ENCODE peak calls at places on chromosomes 7 and 10, in five cellular contexts. One of them, this sample, is unnamed.

GRCh38 chr10:132504501-132505272 is 32.9 kb upstream of the INPP5A start:
- DNase-seq in hepatocyte: no peak
- DNase-seq in Peyer's patch: no peak
- DNase-seq in GM23248: no peak
- DNase-seq in fibroblast of lung: no peak
- DNase-seq in this sample: no peak

GRCh38 chr7:69780377-69780776 is 182.1 kb downstream of the AUTS2 start:
- DNase-seq in hepatocyte: no peak
- DNase-seq in Peyer's patch: no peak
- DNase-seq in GM23248: no peak
- DNase-seq in fibroblast of lung: peak; percentile 68
- DNase-seq in this sample: no peak

GRCh38 chr7:150842716-150843115 is 9.6 kb upstream of the AOC1 start:
- DNase-seq in hepatocyte: no peak
- DNase-seq in Peyer's patch: no peak
- DNase-seq in GM23248: no peak
- DNase-seq in fibroblast of lung: no peak
- DNase-seq in this sample: no peak

GRCh38 chr7:76149847-76150691 is 51.6 kb upstream of the SRRM3 start:
- DNase-seq in hepatocyte: no peak
- DNase-seq in Peyer's patch: no peak
- DNase-seq in GM23248: no peak
- DNase-seq in fibroblast of lung: no peak
- DNase-seq in this sample: no peak

GRCh38 chr7:141617280-141617679 is 66.1 kb downstream of the AGK start:
- DNase-seq in hepatocyte: no peak
- DNase-seq in Peyer's patch: no peak
- DNase-seq in GM23248: no peak
- DNase-seq in fibroblast of lung: no peak
- DNase-seq in this sample: no peak

GRCh38 chr7:111026806-111027205 is 64.1 kb upstream of the LRRN3 start:
- DNase-seq in hepatocyte: no peak
- DNase-seq in Peyer's patch: no peak
- DNase-seq in GM23248: no peak
- DNase-seq in fibroblast of lung: no peak
- DNase-seq in this sample: no peak

GRCh38 chr10:28566458-28566857 is 33.5 kb downstream of the WAC start:
- DNase-seq in hepatocyte: no peak
- DNase-seq in Peyer's patch: no peak
- DNase-seq in GM23248: peak; percentile 17
- DNase-seq in fibroblast of lung: no peak
- DNase-seq in this sample: no peak

GRCh38 chr7:25496394-25497103 is 268.3 kb upstream of the NPVF start:
- DNase-seq in hepatocyte: no peak
- DNase-seq in Peyer's patch: no peak
- DNase-seq in GM23248: no peak
- DNase-seq in fibroblast of lung: no peak
- DNase-seq in this sample: no peak

GRCh38 chr10:24463683-24464426 is 254.9 kb downstream of the KIAA1217 start:
- DNase-seq in hepatocyte: peak; percentile 66
- DNase-seq in Peyer's patch: peak; percentile 75
- DNase-seq in GM23248: peak; percentile 89
- DNase-seq in fibroblast of lung: peak; percentile 97
- DNase-seq in this sample: no peak

GRCh38 chr10:119680050-119680449 is 28.9 kb downstream of the BAG3 start:
- DNase-seq in hepatocyte: no peak
- DNase-seq in Peyer's patch: no peak
- DNase-seq in GM23248: peak; percentile 89
- DNase-seq in fibroblast of lung: peak; percentile 86
- DNase-seq in this sample: no peak

GRCh38 chr10:32376780-32377179 is 29.8 kb upstream of the EPC1 start:
- DNase-seq in hepatocyte: no peak
- DNase-seq in Peyer's patch: no peak
- DNase-seq in GM23248: peak; percentile 23
- DNase-seq in fibroblast of lung: no peak
- DNase-seq in this sample: no peak

GRCh38 chr10:29951441-29951931 is 107.9 kb downstream of the JCAD start:
- DNase-seq in hepatocyte: no peak
- DNase-seq in Peyer's patch: no peak
- DNase-seq in GM23248: no peak
- DNase-seq in fibroblast of lung: peak; percentile 76
- DNase-seq in this sample: no peak

GRCh38 chr10:11760151-11760550 is 18.0 kb downstream of the ECHDC3 start:
- DNase-seq in hepatocyte: no peak
- DNase-seq in Peyer's patch: no peak
- DNase-seq in GM23248: no peak
- DNase-seq in fibroblast of lung: no peak
- DNase-seq in this sample: no peak

GRCh38 chr7:7293092-7293491 is 110.7 kb downstream of the C1GALT1 start:
- DNase-seq in hepatocyte: no peak
- DNase-seq in Peyer's patch: no peak
- DNase-seq in GM23248: no peak
- DNase-seq in fibroblast of lung: no peak
- DNase-seq in this sample: no peak

GRCh38 chr10:114332808-114333207 is 71.5 kb downstream of the AFAP1L2 start:
- DNase-seq in hepatocyte: no peak
- DNase-seq in Peyer's patch: no peak
- DNase-seq in GM23248: no peak
- DNase-seq in fibroblast of lung: no peak
- DNase-seq in this sample: no peak

GRCh38 chr7:137953043-137953691 is 48.7 kb downstream of the CREB3L2 start:
- DNase-seq in hepatocyte: peak; percentile 50
- DNase-seq in Peyer's patch: no peak
- DNase-seq in GM23248: peak; percentile 77
- DNase-seq in fibroblast of lung: peak; percentile 96
- DNase-seq in this sample: no peak

GRCh38 chr10:11604742-11605650 is 6.5 kb downstream of the USP6NL start:
- DNase-seq in hepatocyte: no peak
- DNase-seq in Peyer's patch: no peak
- DNase-seq in GM23248: no peak
- DNase-seq in fibroblast of lung: no peak
- DNase-seq in this sample: no peak

GRCh38 chr10:80452688-80453391 is 1.3 kb upstream of the TSPAN14 start:
- DNase-seq in hepatocyte: no peak
- DNase-seq in Peyer's patch: no peak
- DNase-seq in GM23248: no peak
- DNase-seq in fibroblast of lung: no peak
- DNase-seq in this sample: no peak

GRCh38 chr10:97651773-97652172 is 11.3 kb downstream of the PI4K2A start:
- DNase-seq in hepatocyte: no peak
- DNase-seq in Peyer's patch: no peak
- DNase-seq in GM23248: no peak
- DNase-seq in fibroblast of lung: no peak
- DNase-seq in this sample: no peak

GRCh38 chr10:86363184-86363832 is 3.3 kb downstream of the GRID1 start:
- DNase-seq in hepatocyte: peak; percentile 81
- DNase-seq in Peyer's patch: peak; percentile 47
- DNase-seq in GM23248: peak; percentile 33
- DNase-seq in fibroblast of lung: no peak
- DNase-seq in this sample: no peak

DNA sequence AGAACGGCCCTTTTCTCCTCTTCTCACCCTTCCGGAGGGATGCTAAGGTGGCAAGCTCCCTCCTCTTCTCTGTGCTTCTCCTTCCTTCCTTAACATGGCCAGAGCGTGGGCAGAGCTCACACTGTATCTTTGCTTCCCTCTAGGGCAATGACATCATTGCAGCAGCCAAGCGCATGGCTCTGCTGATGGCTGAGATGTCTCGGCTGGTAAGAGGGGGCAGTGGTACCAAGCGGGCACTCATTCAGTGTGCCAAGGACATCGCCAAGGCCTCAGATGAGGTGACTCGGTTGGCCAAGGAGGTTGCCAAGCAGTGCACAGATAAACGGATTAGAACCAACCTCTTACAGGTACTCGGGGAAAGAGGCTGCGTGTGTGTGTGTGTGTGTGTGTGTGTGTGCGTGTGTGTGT is 36.6 kb downstream of the AP3M1 start:
- DNase-seq in hepatocyte: no peak
- DNase-seq in Peyer's patch: no peak
- DNase-seq in GM23248: peak; percentile 43
- DNase-seq in fibroblast of lung: no peak
- DNase-seq in this sample: no peak
- H3K27ac ChIP-seq in hepatocyte: peak overlapping the region; percentile 20
- H3K27ac ChIP-seq in Peyer's patch: no peak overlapping the region
- H3K27ac ChIP-seq in GM23248: peak overlapping the region; percentile 34
- H3K27ac ChIP-seq in fibroblast of lung: peak overlapping the region; percentile 8
- H3K27ac ChIP-seq in this sample: no peak overlapping the region

DNA sequence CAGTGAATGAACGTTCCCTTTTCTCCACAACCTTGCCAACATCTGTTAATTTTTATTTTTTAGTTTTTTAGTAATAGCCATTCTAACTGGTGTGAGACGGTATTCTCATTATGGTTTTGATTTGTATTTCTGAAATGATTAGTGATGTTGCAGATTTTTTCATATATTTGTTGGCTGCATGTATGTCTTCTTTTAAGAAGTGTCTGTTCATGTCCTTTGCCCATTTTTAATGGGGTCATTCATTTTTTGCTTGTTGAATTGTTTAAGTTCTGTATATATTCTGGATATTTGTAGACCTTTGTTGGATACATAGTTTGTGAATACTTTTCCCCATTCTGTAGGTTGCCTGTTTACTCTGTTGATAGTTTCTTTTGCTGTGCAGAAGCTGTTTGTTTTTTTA is 73.9 kb upstream of the MSRB2 start:
- DNase-seq in hepatocyte: no peak
- DNase-seq in Peyer's patch: no peak
- DNase-seq in GM23248: no peak
- DNase-seq in fibroblast of lung: no peak
- DNase-seq in this sample: no peak
- H3K27ac ChIP-seq in hepatocyte: no peak overlapping the region
- H3K27ac ChIP-seq in Peyer's patch: no peak overlapping the region
- H3K27ac ChIP-seq in GM23248: no peak overlapping the region
- H3K27ac ChIP-seq in fibroblast of lung: no peak overlapping the region
- H3K27ac ChIP-seq in this sample: no peak overlapping the region

GRCh38 chr10:15144788-15145187 is 23.7 kb downstream of the NMT2 start:
- DNase-seq in hepatocyte: no peak
- DNase-seq in Peyer's patch: no peak
- DNase-seq in GM23248: peak; percentile 63
- DNase-seq in fibroblast of lung: peak; percentile 52
- DNase-seq in this sample: no peak

GRCh38 chr10:15140640-15141039 is 27.9 kb downstream of the NMT2 start:
- DNase-seq in hepatocyte: no peak
- DNase-seq in Peyer's patch: no peak
- DNase-seq in GM23248: no peak
- DNase-seq in fibroblast of lung: no peak
- DNase-seq in this sample: no peak

GRCh38 chr10:15137636-15138035 is 30.9 kb downstream of the NMT2 start:
- DNase-seq in hepatocyte: no peak
- DNase-seq in Peyer's patch: no peak
- DNase-seq in GM23248: peak; percentile 30
- DNase-seq in fibroblast of lung: peak; percentile 48
- DNase-seq in this sample: no peak

GRCh38 chr10:15136960-15137359 is 31.5 kb downstream of the NMT2 start:
- DNase-seq in hepatocyte: no peak
- DNase-seq in Peyer's patch: no peak
- DNase-seq in GM23248: no peak
- DNase-seq in fibroblast of lung: no peak
- DNase-seq in this sample: no peak

GRCh38 chr10:15141136-15142067 is 27.1 kb downstream of the NMT2 start:
- DNase-seq in hepatocyte: no peak
- DNase-seq in Peyer's patch: peak; percentile 62
- DNase-seq in GM23248: no peak
- DNase-seq in fibroblast of lung: peak; percentile 56
- DNase-seq in this sample: no peak
- H3K27ac ChIP-seq in hepatocyte: no peak overlapping the region
- H3K27ac ChIP-seq in Peyer's patch: no peak overlapping the region
- H3K27ac ChIP-seq in GM23248: no peak overlapping the region
- H3K27ac ChIP-seq in fibroblast of lung: no peak overlapping the region
- H3K27ac ChIP-seq in this sample: no peak overlapping the region

GRCh38 chr7:43550427-43550826 is 32.5 kb upstream of the STK17A start:
- DNase-seq in hepatocyte: no peak
- DNase-seq in Peyer's patch: no peak
- DNase-seq in GM23248: no peak
- DNase-seq in fibroblast of lung: no peak
- DNase-seq in this sample: no peak
- H3K27ac ChIP-seq in hepatocyte: no peak overlapping the region
- H3K27ac ChIP-seq in Peyer's patch: no peak overlapping the region
- H3K27ac ChIP-seq in GM23248: no peak overlapping the region
- H3K27ac ChIP-seq in fibroblast of lung: no peak overlapping the region
- H3K27ac ChIP-seq in this sample: no peak overlapping the region

GRCh38 chr7:244981-245380 is 45.0 kb upstream of the FOXL3 start:
- DNase-seq in hepatocyte: no peak
- DNase-seq in Peyer's patch: no peak
- DNase-seq in GM23248: no peak
- DNase-seq in fibroblast of lung: no peak
- DNase-seq in this sample: no peak
- H3K27ac ChIP-seq in hepatocyte: no peak overlapping the region
- H3K27ac ChIP-seq in Peyer's patch: no peak overlapping the region
- H3K27ac ChIP-seq in GM23248: no peak overlapping the region
- H3K27ac ChIP-seq in fibroblast of lung: no peak overlapping the region
- H3K27ac ChIP-seq in this sample: no peak overlapping the region

DNA sequence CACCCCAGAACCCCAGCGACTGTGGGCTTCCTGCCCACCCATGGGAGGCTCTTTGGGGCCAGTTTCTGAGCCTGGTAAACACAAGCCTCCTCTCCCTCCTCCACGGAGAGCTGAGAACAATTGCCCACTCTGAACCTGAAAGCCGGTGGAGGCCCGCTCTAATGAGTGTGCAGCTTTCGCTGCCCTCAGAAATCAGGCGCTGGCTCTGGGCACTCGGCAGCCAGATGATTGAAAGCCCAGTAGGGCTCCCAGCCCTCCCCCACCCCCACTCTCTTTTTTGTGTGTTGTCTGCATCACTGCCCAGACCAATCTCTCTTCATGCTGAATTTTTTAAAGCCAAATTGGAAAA is 438.9 kb downstream of the RPS24 start:
- DNase-seq in hepatocyte: no peak
- DNase-seq in Peyer's patch: peak; percentile 34
- DNase-seq in GM23248: no peak
- DNase-seq in fibroblast of lung: no peak
- DNase-seq in this sample: no peak
- H3K27ac ChIP-seq in hepatocyte: peak overlapping the region; percentile 82
- H3K27ac ChIP-seq in Peyer's patch: no peak overlapping the region
- H3K27ac ChIP-seq in GM23248: no peak overlapping the region
- H3K27ac ChIP-seq in fibroblast of lung: no peak overlapping the region
- H3K27ac ChIP-seq in this sample: no peak overlapping the region

This sample was measured in CD4-positive, alpha-beta T cell.